ENCODE peak calls at places on chromosome 4, in four cellular contexts. R is A549, W is K562, I is HCT116. T is an unnamed sample.

GRCh38 chr4:102868153-102868781 is 525 bp upstream of the CISD2 start:
- DNase-seq in R (no peak), W (no peak), I (no peak), T (no peak)

GRCh38 chr4:18508801-18509200 is 487.2 kb upstream of the LCORL start:
- DNase-seq in R (no peak), W (no peak), I (no peak), T (no peak)

GRCh38 chr4:175373031-175373430 is 439.0 kb downstream of the GPM6A start:
- DNase-seq in R (no peak), W (no peak), I (no peak), T (peak)

GRCh38 chr4:2174061-2174460 is 67.9 kb downstream of the HAUS3 start:
- DNase-seq in R (no peak), W (no peak), I (no peak), T (no peak)

GRCh38 chr4:25441519-25442117 is 64.6 kb downstream of the ANAPC4 start:
- DNase-seq in R (peak), W (peak), I (peak), T (peak)

GRCh38 chr4:173934933-173935620 is 348.4 kb downstream of the FBXO8 start:
- DNase-seq in R (no peak), W (no peak), I (no peak), T (no peak)

GRCh38 chr4:77621254-77621653 is 15.6 kb downstream of the CXCL13 start:
- DNase-seq in R (no peak), W (no peak), I (no peak), T (no peak)

GRCh38 chr4:31370866-31371465 is 650.8 kb downstream of the PCDH7 start:
- DNase-seq in R (peak), W (peak), I (peak), T (peak)

GRCh38 chr4:100880012-100880411 is 362.2 kb upstream of the EMCN start:
- DNase-seq in R (no peak), W (no peak), I (no peak), T (no peak)

GRCh38 chr4:83661359-83661758 is 125.5 kb downstream of the GPAT3 start:
- DNase-seq in R (no peak), W (no peak), I (no peak), T (no peak)

GRCh38 chr4:1992468-1993168 is 16.2 kb downstream of the NELFA start:
- DNase-seq in R (no peak), W (no peak), I (no peak), T (no peak)

GRCh38 chr4:17958185-17958584 is 63.4 kb downstream of the LCORL start:
- DNase-seq in R (no peak), W (no peak), I (no peak), T (peak)

GRCh38 chr4:153535735-153536494 is 69.8 kb downstream of the TMEM131L start:
- DNase-seq in R (no peak), W (no peak), I (no peak), T (peak)

GRCh38 chr4:129545599-129546278 is 449.8 kb downstream of the C4orf33 start:
- DNase-seq in R (no peak), W (no peak), I (no peak), T (no peak)

GRCh38 chr4:182221987-182222386 is 21.2 kb upstream of the TENM3 start:
- DNase-seq in R (no peak), W (no peak), I (no peak), T (no peak)

GRCh38 chr4:26458104-26458503 is 32.2 kb downstream of the CCKAR start:
- DNase-seq in R (no peak), W (no peak), I (no peak), T (peak)

GRCh38 chr4:156968479-156968984 is 3.1 kb downstream of the PDGFC start:
- DNase-seq in R (peak), W (peak), I (peak), T (peak)

GRCh38 chr4:137536789-137537561 is 4.7 kb upstream of the PCDH18 start:
- DNase-seq in R (no peak), W (no peak), I (no peak), T (no peak)

GRCh38 chr4:15117270-15117946 is 115.1 kb downstream of the CPEB2 start:
- DNase-seq in R (no peak), W (no peak), I (no peak), T (no peak)

GRCh38 chr4:3613980-3614730 is 81.9 kb upstream of the LRPAP1 start:
- DNase-seq in R (no peak), W (no peak), I (no peak), T (no peak)

GRCh38 chr4:168309781-168310180 is 8.8 kb downstream of the DDX60 start:
- DNase-seq in R (no peak), W (no peak), I (no peak), T (peak)

GRCh38 chr4:76960014-76960413 is 10.5 kb downstream of the SEPTIN11 start:
- DNase-seq in R (no peak), W (no peak), I (no peak), T (no peak)

DNA sequence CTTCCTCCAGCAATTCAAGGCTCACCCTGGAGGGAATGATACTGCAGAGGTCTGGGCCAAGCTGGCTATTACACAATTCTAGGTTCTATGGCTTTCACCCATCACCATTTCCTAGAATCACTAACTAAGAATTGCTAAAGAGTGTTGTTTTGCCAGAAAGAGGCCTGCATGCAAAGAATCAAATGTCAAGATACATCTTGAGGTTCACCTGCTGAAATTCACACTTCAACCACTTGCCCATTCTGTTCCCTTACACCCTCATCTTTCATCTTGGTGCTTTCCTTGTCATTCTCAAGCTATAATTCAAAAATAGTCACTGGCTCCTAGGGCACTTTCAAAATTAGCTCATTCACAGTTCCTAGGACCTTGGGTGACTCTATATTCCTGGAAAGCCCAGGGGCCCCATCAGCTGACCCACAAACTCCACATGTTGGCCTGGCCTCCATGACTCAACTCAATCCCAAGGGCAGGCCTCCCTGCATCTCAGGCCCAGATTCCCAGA is 7.0 kb downstream of the APBB2 start:
- DNase-seq in R (no peak), W (no peak), I (no peak), T (no peak)
- TF ChIP-seq RAD21 in R (no peak), W (no peak), I (no peak), T (no peak)

DNA sequence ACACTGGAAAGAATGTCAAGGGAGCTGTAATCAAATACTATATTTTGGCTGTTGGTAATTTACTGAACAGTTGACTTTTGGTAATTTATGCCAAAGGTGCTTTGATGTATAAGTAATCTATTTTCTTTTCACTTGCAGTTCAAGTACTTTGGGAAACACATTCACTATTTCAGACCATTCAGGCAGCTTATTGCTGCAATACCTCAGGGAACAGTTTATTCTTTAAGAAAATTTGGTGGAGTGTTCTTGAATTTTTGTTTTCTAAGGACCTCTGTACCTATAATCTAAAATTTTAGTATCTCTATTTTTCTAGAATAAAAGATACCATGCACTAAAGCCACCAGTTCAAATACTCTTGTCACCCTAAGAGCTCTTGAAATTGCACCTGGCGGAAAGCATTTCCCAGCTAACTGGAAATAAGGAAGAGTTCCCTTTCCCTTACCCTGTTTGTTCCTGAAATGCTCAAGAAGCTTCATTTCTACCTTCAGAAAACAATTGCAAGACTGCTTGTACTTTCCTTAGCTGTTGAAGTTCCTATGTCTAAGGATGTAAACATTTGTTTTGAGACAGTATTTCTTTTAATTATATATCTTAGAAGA is 633.5 kb upstream of the FAT1 start:
- DNase-seq in R (no peak), W (no peak), I (no peak), T (no peak)
- TF ChIP-seq RAD21 in R (no peak), W (no peak), I (no peak), T (no peak)

GRCh38 chr4:138897818-138898226 is 117.8 kb upstream of the NOCT start:
- DNase-seq in R (no peak), W (peak), I (no peak), T (peak)

GRCh38 chr4:138899999-138900398 is 115.6 kb upstream of the NOCT start:
- DNase-seq in R (no peak), W (no peak), I (no peak), T (no peak)

GRCh38 chr4:138903185-138903584 is 112.4 kb upstream of the NOCT start:
- DNase-seq in R (no peak), W (no peak), I (no peak), T (no peak)

GRCh38 chr4:138898282-138898681 is 117.3 kb upstream of the NOCT start:
- DNase-seq in R (no peak), W (no peak), I (no peak), T (peak)

DNA sequence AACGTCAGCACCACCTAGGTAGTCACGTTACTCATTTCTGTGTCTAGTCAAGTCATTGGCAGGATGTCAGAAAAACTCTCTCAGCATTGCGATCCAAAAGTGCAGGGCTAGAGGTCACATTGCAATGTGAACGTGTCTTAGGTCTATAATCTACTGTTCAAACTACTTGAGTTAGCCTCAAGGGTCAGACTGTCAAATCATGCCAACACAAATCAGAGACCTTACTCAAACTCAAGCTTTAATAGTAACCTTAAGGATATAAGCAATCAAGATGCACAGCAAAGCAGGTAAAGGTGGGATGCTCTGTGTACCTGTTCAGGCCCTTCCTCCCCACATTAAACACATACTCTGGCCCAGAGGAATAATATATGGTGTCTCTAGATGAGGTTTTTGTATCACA is 114.4 kb upstream of the NOCT start:
- DNase-seq in R (no peak), W (no peak), I (no peak), T (peak)
- TF ChIP-seq RAD21 in R (no peak), W (no peak), I (no peak), T (no peak)

DNA sequence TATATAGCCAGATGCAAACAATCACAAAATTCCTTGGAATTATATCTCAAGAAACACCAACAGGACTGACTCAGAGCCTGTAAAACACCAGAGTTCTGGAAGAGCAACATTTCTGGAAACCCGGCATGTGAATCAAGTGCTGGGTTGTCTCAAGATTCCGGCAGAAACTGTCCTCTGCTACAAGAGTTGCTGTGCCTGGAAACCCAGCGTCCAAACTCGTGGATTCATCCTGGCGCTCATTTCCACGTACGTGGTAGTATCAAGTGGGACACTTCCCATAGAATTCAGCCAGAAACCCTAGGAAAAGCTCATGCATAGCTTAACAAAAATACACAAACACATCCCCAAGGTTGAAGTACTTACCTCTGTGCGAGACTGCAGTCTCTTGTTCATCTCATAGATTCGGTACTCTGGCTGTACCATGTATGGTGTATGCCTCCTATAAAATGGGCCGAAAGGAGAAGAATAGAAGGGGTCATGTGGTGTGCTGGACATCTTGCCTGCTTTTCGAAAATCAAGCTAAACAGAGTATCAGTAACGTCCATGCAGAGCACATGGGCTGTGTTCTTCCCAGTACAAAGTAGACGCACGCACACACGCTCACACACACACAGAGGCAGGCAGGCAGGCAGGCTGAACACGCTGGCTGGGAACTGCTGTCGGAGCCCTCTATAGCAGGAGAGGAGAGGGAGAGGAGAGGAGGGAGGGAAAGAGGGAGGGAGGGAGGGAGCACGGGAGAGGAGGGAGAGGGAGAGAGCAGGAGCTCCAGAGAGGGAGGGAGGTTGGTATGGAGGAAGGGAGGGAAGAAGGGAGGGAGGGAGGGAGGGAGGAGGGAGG is at the start of gene LDB2:
- DNase-seq in R (no peak), W (no peak), I (no peak), T (peak)
- TF ChIP-seq RAD21 in R (no peak), W (no peak), I (no peak), T (no peak)

GRCh38 chr4:115664285-115664684 is 550.9 kb upstream of the NDST4 start:
- DNase-seq in R (no peak), W (no peak), I (no peak), T (no peak)
- TF ChIP-seq RAD21 in R (no peak), W (no peak), I (no peak), T (no peak)